ENCODE peak calls at places on chromosomes 12 and 14, in four cellular contexts. O is NCI-H1417; Y is WTC11; G is stimulated activated CD8-positive, alpha-beta memory T cell treated with anti-CD3 and anti-CD28 coated beads, Interleukin-4, amount 100 ng/mL, for 4 hours. R is an unnamed sample.

GRCh38 chr12:57864811-57865751 is 18.6 kb upstream of the CTDSP2 start:
- DNase-seq in O (no peak), Y (peak), G (peak), R (no peak)

GRCh38 chr12:114238808-114239207 is 167.1 kb downstream of the TBX5 start:
- DNase-seq in O (no peak), Y (no peak), G (no peak), R (no peak)

GRCh38 chr14:89947344-89947743 is 7.2 kb downstream of the EFCAB11 start:
- DNase-seq in O (no peak), Y (no peak), G (no peak), R (no peak)

GRCh38 chr12:113793250-113793649 is 172.9 kb downstream of the RBM19 start:
- DNase-seq in O (no peak), Y (no peak), G (no peak), R (no peak)

GRCh38 chr12:27899151-27899661 is 73.3 kb downstream of the PTHLH start:
- DNase-seq in O (no peak), Y (no peak), G (no peak), R (no peak)

GRCh38 chr12:113119980-113120669 is 15.4 kb downstream of the RASAL1 start:
- DNase-seq in O (peak), Y (no peak), G (no peak), R (no peak)

GRCh38 chr12:52093346-52093745 is 13.8 kb downstream of the SMIM41 start:
- DNase-seq in O (no peak), Y (no peak), G (no peak), R (no peak)

GRCh38 chr12:6684609-6685008 is 4.6 kb downstream of the ZNF384 start:
- DNase-seq in O (peak), Y (peak), G (no peak), R (no peak)

GRCh38 chr12:2295941-2296461 is 243.2 kb downstream of the CACNA1C start:
- DNase-seq in O (peak), Y (no peak), G (no peak), R (no peak)

GRCh38 chr12:52125499-52125900 is 46.0 kb downstream of the SMIM41 start:
- DNase-seq in O (peak), Y (peak), G (no peak), R (no peak)

GRCh38 chr12:47773062-47773857 is at the start of gene SLC48A1:
- DNase-seq in O (peak), Y (peak), G (peak), R (no peak)

GRCh38 chr12:105330938-105331804 is 680 bp downstream of the C12orf75 start:
- DNase-seq in O (peak), Y (peak), G (no peak), R (no peak)

GRCh38 chr12:106021516-106021915 is 117.2 kb downstream of the NUAK1 start:
- DNase-seq in O (no peak), Y (no peak), G (no peak), R (no peak)

GRCh38 chr12:72570601-72571000 is 298.4 kb downstream of the TRHDE start:
- DNase-seq in O (no peak), Y (peak), G (no peak), R (no peak)

GRCh38 chr12:76025601-76026575 is 5.7 kb downstream of the PHLDA1 start:
- DNase-seq in O (no peak), Y (no peak), G (no peak), R (no peak)

GRCh38 chr14:80419339-80419738 is 208.0 kb upstream of the DIO2 start:
- DNase-seq in O (peak), Y (no peak), G (no peak), R (no peak)

GRCh38 chr14:63051301-63051700 is 6.0 kb upstream of the KCNH5 start:
- DNase-seq in O (no peak), Y (no peak), G (no peak), R (no peak)

GRCh38 chr12:79381246-79382208 is 309.2 kb downstream of the PAWR start:
- DNase-seq in O (peak), Y (no peak), G (no peak), R (no peak)

GRCh38 chr12:2959508-2960431 is 573 bp downstream of the TEAD4 start:
- DNase-seq in O (peak), Y (peak), G (no peak), R (no peak)

GRCh38 chr12:47085815-47086252 is 6.1 kb upstream of the AMIGO2 start:
- DNase-seq in O (peak), Y (no peak), G (peak), R (no peak)

GRCh38 chr12:121805171-121805687 is 1.4 kb downstream of the SETD1B start:
- DNase-seq in O (peak), Y (no peak), G (no peak), R (no peak)

GRCh38 chr12:120628919-120629318 is 11.5 kb upstream of the CABP1 start:
- DNase-seq in O (no peak), Y (peak), G (no peak), R (no peak)

GRCh38 chr14:58599145-58599544 is 38.6 kb upstream of the DACT1 start:
- DNase-seq in O (no peak), Y (no peak), G (no peak), R (no peak)

GRCh38 chr12:108313236-108313608 is 25.9 kb downstream of the CMKLR1 start:
- DNase-seq in O (no peak), Y (no peak), G (no peak), R (no peak)

GRCh38 chr12:85872497-85873091 is 1.5 kb upstream of the NTS start:
- DNase-seq in O (peak), Y (no peak), G (no peak), R (no peak)

GRCh38 chr12:118107026-118107425 is 3.2 kb upstream of the VSIG10 start:
- DNase-seq in O (no peak), Y (no peak), G (no peak), R (no peak)

GRCh38 chr12:115620816-115621215 is 656.7 kb downstream of the MED13L start:
- DNase-seq in O (no peak), Y (no peak), G (no peak), R (no peak)

GRCh38 chr12:110744176-110744575 is 1.5 kb upstream of the PPP1CC start:
- DNase-seq in O (no peak), Y (no peak), G (no peak), R (no peak)